ENCODE peak calls at places on chromosomes 13 and 19, in eight cellular contexts. A, Q, P, F, Z, Y, K and I are unnamed samples.

GRCh38 chr19:2551864-2552185 is 75.9 kb downstream of the GADD45B start:
- DNase-seq in A (no peak), Q (no peak), P (no peak), F (no peak), Z (no peak), Y (no peak), K (no peak), I (no peak)

GRCh38 chr19:13212759-13213330 is 62.6 kb downstream of the IER2 start:
- DNase-seq in A (no peak), Q (peak; percentile 10), P (no peak), F (peak; percentile 39), Z (peak; percentile 62), Y (no peak), K (peak; percentile 63), I (no peak)

GRCh38 chr19:10510301-10510802 is 6.9 kb downstream of the S1PR5 start:
- DNase-seq in A (no peak), Q (no peak), P (no peak), F (no peak), Z (no peak), Y (no peak), K (peak; percentile 55), I (peak; percentile 33)

GRCh38 chr19:33394006-33394722 is 20.7 kb downstream of the CEBPG start:
- DNase-seq in A (no peak), Q (peak; percentile 44), P (peak; percentile 52), F (no peak), Z (no peak), Y (no peak), K (peak; percentile 95), I (no peak)

GRCh38 chr13:107095876-107096275 is 527.9 kb upstream of the ARGLU1 start:
- DNase-seq in A (no peak), Q (no peak), P (no peak), F (no peak), Z (no peak), Y (no peak), K (no peak), I (no peak)

GRCh38 chr13:47039106-47039505 is 142.3 kb upstream of the HTR2A start:
- DNase-seq in A (peak; percentile 40), Q (no peak), P (peak; percentile 63), F (no peak), Z (no peak), Y (no peak), K (peak; percentile 52), I (peak; percentile 26)

GRCh38 chr13:99477493-99477892 is 23.8 kb upstream of the TM9SF2 start:
- DNase-seq in A (no peak), Q (no peak), P (no peak), F (no peak), Z (no peak), Y (no peak), K (no peak), I (no peak)

GRCh38 chr19:17248011-17248776 is 2.5 kb upstream of the NR2F6 start:
- DNase-seq in A (no peak), Q (no peak), P (no peak), F (peak; percentile 10), Z (no peak), Y (no peak), K (no peak), I (no peak)

GRCh38 chr13:93927431-93927830 is 552.1 kb downstream of the DCT start:
- DNase-seq in A (no peak), Q (no peak), P (no peak), F (no peak), Z (no peak), Y (no peak), K (no peak), I (no peak)

GRCh38 chr13:82407321-82407720 is 1475.0 kb downstream of the SLITRK1 start:
- DNase-seq in A (no peak), Q (no peak), P (no peak), F (no peak), Z (no peak), Y (no peak), K (no peak), I (no peak)

GRCh38 chr13:79346300-79346914 is 59.6 kb downstream of the RBM26 start:
- DNase-seq in A (no peak), Q (no peak), P (no peak), F (no peak), Z (no peak), Y (no peak), K (no peak), I (no peak)

GRCh38 chr19:3832001-3832400 is 36.8 kb downstream of the ZFR2 start:
- DNase-seq in A (no peak), Q (no peak), P (no peak), F (no peak), Z (no peak), Y (no peak), K (no peak), I (no peak)